ENCODE peak calls at places on chromosomes 12 and 14, in nine cellular contexts. I is HT1080; R is HuH-7.5; Y is stromal cell of bone marrow; Q is stimulated activated CD4-positive, alpha-beta T cell treated with anti-CD3 and anti-CD28 coated beads, Interleukin-2, amount 100 ng/mL, for 48 hours; S is GM13977; T is AG09319; X is HCEC 1CT; G is right cardiac atrium. J is an unnamed sample.
A peak's percentile ranks its signal among the peaks of the same experiment; 100 is the strongest.

GRCh38 chr12:122835693-122836026 is 403 bp downstream of the HIP1R start:
- DNase-seq in G (no peak), S (peak; percentile 87), I (no peak), Q (peak; percentile 7), T (no peak), R (peak; percentile 58), X (no peak), Y (no peak), J (no peak)

GRCh38 chr12:90229771-90230170 is 521.1 kb upstream of the ATP2B1 start:
- DNase-seq in S (no peak), Y (no peak), I (no peak), G (no peak), Q (no peak), T (no peak), X (no peak), R (no peak), J (no peak)

GRCh38 chr12:29754235-29755189 is 29.2 kb downstream of the TMTC1 start:
- DNase-seq in Q (no peak), G (no peak), S (no peak), T (no peak), Y (no peak), I (no peak), X (no peak), R (no peak), J (no peak)

GRCh38 chr14:77076118-77076631 is 21.9 kb upstream of the CIPC start:
- DNase-seq in Y (no peak), G (peak; percentile 82), I (no peak), Q (no peak), R (no peak), S (no peak), X (peak; percentile 22), T (no peak), J (no peak)

GRCh38 chr12:54596526-54596946 is 8.1 kb upstream of the PPP1R1A start:
- DNase-seq in R (no peak), X (peak; percentile 27), Y (peak; percentile 44), Q (peak; percentile 59), G (peak; percentile 65), T (peak; percentile 24), S (no peak), I (peak; percentile 53), J (peak; percentile 12)

GRCh38 chr12:18589316-18589715 is 148.5 kb downstream of the PLCZ1 start:
- DNase-seq in G (no peak), I (no peak), T (no peak), X (peak; percentile 30), S (no peak), Y (no peak), Q (no peak), R (peak; percentile 6), J (no peak)

GRCh38 chr12:104571328-104571727 is 114.6 kb downstream of the CHST11 start:
- DNase-seq in R (no peak), Q (no peak), X (no peak), G (no peak), S (peak; percentile 23), I (no peak), Y (no peak), T (no peak), J (no peak)

GRCh38 chr12:99605-100004 is 33.0 kb downstream of the IQSEC3 start:
- DNase-seq in S (no peak), I (no peak), Y (no peak), X (peak; percentile 30), R (no peak), T (no peak), Q (no peak), G (no peak), J (peak; percentile 46)

GRCh38 chr14:22773162-22774010 is 6.9 kb downstream of the OXA1L start:
- DNase-seq in I (no peak), S (no peak), Y (no peak), T (no peak), R (no peak), X (no peak), G (no peak), Q (no peak), J (no peak)

GRCh38 chr12:16636435-16637055 is 30.6 kb upstream of the LMO3 start:
- DNase-seq in I (no peak), X (no peak), S (peak; percentile 42), T (no peak), G (no peak), Y (no peak), R (no peak), Q (no peak), J (no peak)

GRCh38 chr14:100296106-100296651 is 10.1 kb downstream of the SLC25A29 start:
- DNase-seq in T (no peak), Q (no peak), S (peak; percentile 23), R (no peak), X (no peak), Y (no peak), I (no peak), G (no peak), J (no peak)

GRCh38 chr12:94795520-94795919 is 145.2 kb upstream of the TMCC3 start:
- DNase-seq in X (peak; percentile 66), G (no peak), I (peak; percentile 48), Y (peak; percentile 63), R (no peak), S (no peak), Q (no peak), T (peak; percentile 7), J (no peak)

GRCh38 chr12:18139989-18140596 is 50.1 kb upstream of the RERGL start:
- DNase-seq in Y (peak; percentile 32), I (peak; percentile 9), X (peak; percentile 36), R (no peak), Q (no peak), G (no peak), T (peak; percentile 3), S (peak; percentile 6), J (no peak)

GRCh38 chr12:119176267-119177055 is 2.3 kb upstream of the HSPB8 start:
- DNase-seq in T (peak; percentile 72), I (peak; percentile 82), Y (peak; percentile 96), G (peak; percentile 95), X (peak; percentile 41), S (no peak), R (peak; percentile 40), Q (no peak), J (peak; percentile 86)

GRCh38 chr12:111066744-111067437 is 146.5 kb upstream of the MYL2 start:
- DNase-seq in G (no peak), X (no peak), T (no peak), R (no peak), S (no peak), Q (no peak), Y (no peak), I (peak; percentile 30), J (no peak)

GRCh38 chr12:25496098-25496587 is 56.9 kb downstream of the LMNTD1 start:
- DNase-seq in G (no peak), Q (no peak), S (no peak), T (peak; percentile 66), Y (peak; percentile 25), I (no peak), X (no peak), R (no peak), J (no peak)